ENCODE peak calls at places on chromosome 1, in nine cellular contexts. X is cardiac muscle cell; Z is CD4-positive, alpha-beta T cell; D is H9; L is GM13976; V is breast epithelium; M is kidney epithelial cell; A is HFF-Myc; R is WTC11. N is an unnamed sample.
A peak's percentile ranks its signal among the peaks of the same experiment; 100 is the strongest.

GRCh38 chr1:44557756-44558155 is 116.5 kb downstream of the TMEM53 start:
- DNase-seq in D (no peak), M (no peak), R (no peak), L (no peak), V (no peak), X (no peak), Z (no peak), A (no peak), N (no peak)

GRCh38 chr1:233157245-233157644 is 138.3 kb downstream of the PCNX2 start:
- DNase-seq in M (no peak), R (no peak), Z (no peak), V (no peak), L (no peak), D (no peak), X (no peak), A (no peak), N (no peak)

GRCh38 chr1:85936470-85936869 is 220.1 kb downstream of the COL24A1 start:
- DNase-seq in A (no peak), Z (no peak), D (no peak), R (no peak), L (no peak), V (no peak), X (no peak), M (no peak), N (no peak)

GRCh38 chr1:232979596-232979995 is 29.2 kb downstream of the NTPCR start:
- DNase-seq in M (no peak), X (no peak), R (no peak), D (no peak), L (no peak), A (no peak), Z (no peak), V (no peak), N (no peak)

GRCh38 chr1:222095606-222096475 is 354.0 kb upstream of the DUSP10 start:
- DNase-seq in D (peak; percentile 67), X (no peak), V (no peak), R (peak; percentile 72), L (peak; percentile 59), A (no peak), M (no peak), Z (peak; percentile 39), N (peak; percentile 72)

GRCh38 chr1:23718482-23718881 is 24.8 kb upstream of the ELOA start:
- DNase-seq in Z (no peak), V (no peak), A (peak; percentile 54), L (no peak), D (peak; percentile 85), M (no peak), X (peak; percentile 43), R (peak; percentile 76), N (no peak)

GRCh38 chr1:237590381-237590780 is 300.3 kb downstream of the ZP4 start:
- DNase-seq in V (no peak), A (no peak), L (no peak), R (no peak), Z (no peak), X (no peak), M (no peak), D (no peak), N (no peak)

GRCh38 chr1:215987092-215987855 is 420.2 kb downstream of the KCTD3 start:
- DNase-seq in Z (no peak), V (no peak), A (no peak), R (no peak), L (no peak), X (no peak), D (no peak), M (no peak), N (no peak)

GRCh38 chr1:16072616-16073484 is 601 bp downstream of the FAM131C start:
- DNase-seq in X (peak; percentile 41), Z (no peak), L (no peak), R (peak; percentile 58), M (no peak), V (no peak), D (no peak), A (no peak), N (no peak)

GRCh38 chr1:235783148-235783776 is 83.4 kb downstream of the LYST start:
- DNase-seq in R (no peak), M (peak; percentile 2), V (no peak), A (peak; percentile 17), X (peak; percentile 31), Z (no peak), D (no peak), L (peak; percentile 12), N (no peak)

GRCh38 chr1:229625893-229626831 is at the start of the genes TAF5L and URB2:
- DNase-seq in R (peak; percentile 84), D (peak; percentile 89), X (peak; percentile 95), A (peak; percentile 41), V (peak; percentile 73), Z (peak; percentile 63), M (peak; percentile 58), L (peak; percentile 97), N (peak; percentile 87)

GRCh38 chr1:178055779-178056471 is 38.0 kb upstream of the RASAL2 start:
- DNase-seq in M (no peak), D (no peak), X (no peak), L (peak; percentile 66), A (no peak), R (no peak), Z (no peak), V (no peak), N (no peak)

GRCh38 chr1:178057863-178058576 is 35.9 kb upstream of the RASAL2 start:
- DNase-seq in R (no peak), D (peak; percentile 29), V (no peak), Z (no peak), L (no peak), X (peak; percentile 30), M (no peak), A (no peak), N (no peak)

GRCh38 chr1:178057131-178057765 is 36.7 kb upstream of the RASAL2 start:
- DNase-seq in X (no peak), A (no peak), Z (no peak), D (no peak), L (no peak), R (no peak), M (no peak), V (no peak), N (no peak)

GRCh38 chr1:178052650-178053461 is 41.0 kb upstream of the RASAL2 start:
- DNase-seq in M (no peak), V (no peak), R (no peak), A (no peak), Z (no peak), L (no peak), X (no peak), D (peak; percentile 22), N (no peak)

DNA sequence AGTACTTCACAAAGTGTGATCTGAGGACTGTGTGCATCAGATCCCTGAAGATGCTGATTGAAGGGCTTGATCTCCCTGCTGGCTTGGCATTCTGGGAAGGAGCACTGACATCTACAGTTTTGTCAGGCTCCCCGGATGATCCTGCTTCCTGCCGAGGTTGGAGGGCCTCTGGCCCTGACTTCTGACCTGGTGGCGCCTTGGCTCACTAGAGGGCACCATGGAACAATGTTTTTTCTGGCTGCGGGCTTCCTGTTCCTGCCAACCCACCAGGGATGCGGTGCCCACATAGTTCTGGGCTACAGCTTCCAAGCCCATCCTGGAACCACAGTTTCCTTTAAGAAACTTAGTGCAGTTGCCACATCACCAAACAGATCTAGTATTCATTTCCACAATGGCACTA is 38.8 kb upstream of the RASAL2 start:
- DNase-seq in V (no peak), R (peak; percentile 59), A (no peak), M (no peak), L (no peak), Z (no peak), D (peak; percentile 75), X (peak; percentile 58), N (peak; percentile 2)
- TF ChIP-seq CTCF in V (no peak), R (no peak), A (no peak), M (peak; percentile 20), L (peak; percentile 30), Z (no peak), D (peak; percentile 65), X (peak; percentile 24), N (no peak)

DNA sequence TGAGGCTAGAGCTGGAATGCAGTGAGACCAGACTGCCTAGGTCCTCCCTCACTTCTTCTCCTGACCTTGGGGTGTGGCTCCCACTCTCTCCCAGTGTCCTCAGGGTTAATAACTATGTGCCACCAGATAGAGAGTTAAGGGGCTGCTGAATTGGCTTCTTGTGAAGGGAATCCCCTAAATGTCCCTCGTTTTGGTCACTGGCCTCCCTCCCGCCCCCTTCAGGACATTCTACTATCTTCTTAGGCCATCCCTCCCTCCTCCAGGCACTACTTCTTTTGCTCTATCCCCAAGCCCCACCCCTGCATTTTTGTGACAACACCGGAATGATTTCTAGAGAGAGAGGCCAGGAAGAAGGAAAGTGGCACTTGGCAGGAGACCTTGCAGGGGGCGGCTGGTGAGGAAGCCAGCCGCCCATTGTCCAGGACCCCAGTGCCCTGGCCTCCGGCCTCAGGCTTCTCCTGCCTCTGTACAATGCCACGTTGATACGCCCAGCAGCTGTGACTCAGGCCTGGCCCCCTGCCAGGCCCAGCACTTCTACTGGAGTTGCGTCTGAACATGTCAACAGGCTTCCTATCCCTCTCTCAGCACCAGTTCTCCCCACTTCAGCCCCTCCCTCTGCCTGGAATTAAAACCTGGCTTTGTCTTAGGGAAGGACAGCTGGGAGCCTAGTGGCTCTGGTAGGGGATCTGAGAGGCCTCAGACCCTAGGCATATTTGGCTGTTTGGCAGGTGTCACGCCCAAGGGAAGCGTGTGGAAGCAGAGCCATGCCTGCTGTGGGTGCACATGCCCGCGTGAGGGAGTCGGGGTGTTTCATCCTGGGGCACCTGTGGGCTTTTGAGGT is 9.1 kb downstream of the LMNA start:
- DNase-seq in R (peak; percentile 68), D (peak; percentile 94), L (no peak), Z (peak; percentile 61), A (peak; percentile 96), V (peak; percentile 99), X (peak; percentile 96), M (peak; percentile 89), N (peak; percentile 84)
- TF ChIP-seq CTCF in R (peak; percentile 16), D (peak; percentile 67), L (no peak), Z (no peak), A (peak; percentile 52), V (no peak), X (peak; percentile 25), M (peak; percentile 36), N (no peak)

GRCh38 chr1:40673452-40673851 is 8.0 kb upstream of the RIMS3 start:
- DNase-seq in D (no peak), L (no peak), X (no peak), V (no peak), A (no peak), M (no peak), R (no peak), Z (no peak), N (no peak)
- TF ChIP-seq CTCF in D (no peak), L (no peak), X (no peak), V (no peak), A (no peak), M (no peak), R (no peak), Z (no peak), N (no peak)

DNA sequence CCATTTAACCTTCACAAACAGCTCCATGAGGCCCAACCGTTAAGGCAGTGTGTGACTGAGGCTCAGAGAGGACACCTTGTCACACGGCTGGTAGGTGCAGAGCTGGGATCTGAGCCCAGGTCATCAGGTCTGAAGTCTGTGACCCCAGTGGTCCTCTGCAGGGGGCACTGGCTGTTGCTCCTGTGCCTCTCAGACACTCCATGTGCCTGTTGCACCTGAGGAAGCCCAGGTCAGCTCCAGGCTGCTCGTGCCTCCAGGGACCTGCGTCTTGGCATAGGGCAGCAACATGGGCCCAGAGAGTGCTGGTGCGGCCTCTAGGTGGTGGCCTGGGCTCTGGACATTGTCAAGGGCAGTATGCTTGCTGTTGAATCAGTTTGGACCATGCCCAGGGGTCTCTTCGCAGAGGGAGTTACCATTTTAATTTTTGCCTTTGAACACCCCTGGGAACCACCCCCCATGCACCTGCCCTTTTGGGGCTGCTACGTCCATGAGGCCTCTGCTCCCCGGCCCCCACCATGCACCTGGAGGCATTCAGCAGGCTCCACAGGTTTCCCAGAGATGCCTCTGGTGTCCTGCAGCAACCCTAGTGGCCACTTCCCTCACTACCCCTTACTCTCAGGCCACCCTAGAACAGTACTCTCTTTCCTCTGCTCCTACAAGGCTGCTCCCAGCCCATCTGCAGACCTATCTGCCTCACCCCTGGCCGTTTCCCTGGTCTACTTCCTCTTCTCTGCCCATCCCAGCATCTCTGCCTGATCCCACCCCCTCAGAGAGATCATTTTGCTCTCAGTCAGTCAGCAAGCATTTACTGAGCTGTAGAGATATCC is 25.2 kb upstream of the EPS8L3 start:
- DNase-seq in R (peak; percentile 58), M (no peak), Z (no peak), X (peak; percentile 57), D (peak; percentile 78), L (peak; percentile 64), A (no peak), V (no peak), N (peak; percentile 30)
- TF ChIP-seq CTCF in R (peak; percentile 37), M (peak; percentile 59), Z (no peak), X (peak; percentile 50), D (peak; percentile 65), L (no peak), A (peak; percentile 46), V (no peak), N (no peak)